ENCODE peak calls at places on chromosomes 11 and 22, in nine cellular contexts. E is AG10803; M is fibroblast of mammary gland; P is cardiac fibroblast; G is astrocyte of the spinal cord; Z is PC-3; V is GM12878; C is fibroblast of lung; R is CD8-positive, alpha-beta T cell. Q is an unnamed sample.

GRCh38 chr11:3227568-3228444 is 4.4 kb downstream of the MRGPRE start:
- DNase-seq in C (no peak), E (no peak), V (no peak), G (no peak), M (no peak), P (no peak), R (no peak), Z (no peak), Q (no peak)

GRCh38 chr11:128711136-128711535 is 17.3 kb downstream of the FLI1 start:
- DNase-seq in Z (peak; percentile 88), M (peak; percentile 72), E (peak; percentile 81), P (peak; percentile 89), R (no peak), V (no peak), C (peak; percentile 64), G (peak; percentile 84), Q (peak; percentile 54)

GRCh38 chr22:37607912-37608476 is 640 bp upstream of the GGA1 start:
- DNase-seq in G (no peak), C (no peak), R (no peak), Z (no peak), V (peak; percentile 94), P (no peak), E (no peak), M (no peak), Q (no peak)

GRCh38 chr11:27857588-27857987 is 157.3 kb upstream of the BDNF start:
- DNase-seq in P (no peak), R (no peak), C (no peak), Z (no peak), G (no peak), V (no peak), E (no peak), M (no peak), Q (no peak)

GRCh38 chr11:32451808-32452207 is 16.5 kb upstream of the WT1 start:
- DNase-seq in M (peak; percentile 15), G (no peak), E (no peak), C (no peak), R (no peak), Z (no peak), P (peak; percentile 86), V (no peak), Q (no peak)

GRCh38 chr11:106495046-106495445 is 417.6 kb downstream of the AASDHPPT start:
- DNase-seq in C (peak; percentile 28), P (peak; percentile 37), V (no peak), Z (peak; percentile 93), M (peak; percentile 45), R (no peak), G (no peak), E (peak; percentile 51), Q (no peak)

GRCh38 chr11:77193915-77194830 is 66.1 kb downstream of the MYO7A start:
- DNase-seq in P (no peak), C (no peak), G (no peak), R (no peak), M (no peak), V (no peak), E (no peak), Z (no peak), Q (no peak)

GRCh38 chr11:71240865-71241691 is 11.3 kb downstream of the SHANK2 start:
- DNase-seq in E (peak; percentile 76), C (peak; percentile 90), M (peak; percentile 93), Z (no peak), V (peak; percentile 38), P (peak; percentile 82), G (peak; percentile 78), R (no peak), Q (peak; percentile 59)

GRCh38 chr11:126613272-126613671 is 257.8 kb downstream of the ST3GAL4 start:
- DNase-seq in G (no peak), P (no peak), M (no peak), C (no peak), R (no peak), V (no peak), E (no peak), Z (no peak), Q (no peak)

GRCh38 chr11:8286886-8287285 is 23.2 kb upstream of the LMO1 start:
- DNase-seq in R (no peak), E (no peak), Z (no peak), G (no peak), P (no peak), M (no peak), C (no peak), V (no peak), Q (no peak)

GRCh38 chr11:16086229-16086628 is 270.1 kb downstream of the SOX6 start:
- DNase-seq in G (no peak), E (no peak), P (no peak), M (no peak), C (no peak), R (no peak), Z (no peak), V (no peak), Q (no peak)

GRCh38 chr11:130634981-130635473 is 186.6 kb downstream of the ADAMTS15 start:
- DNase-seq in E (peak; percentile 67), Z (peak; percentile 98), C (peak; percentile 56), G (peak; percentile 90), V (no peak), P (peak; percentile 74), M (peak; percentile 86), R (no peak), Q (no peak)

GRCh38 chr22:24146791-24147353 is 34.4 kb upstream of the SUSD2 start:
- DNase-seq in Z (no peak), C (peak; percentile 93), P (peak; percentile 58), M (peak; percentile 77), G (peak; percentile 85), E (peak; percentile 88), V (no peak), R (no peak), Q (no peak)

GRCh38 chr11:1078191-1078601 is 3.5 kb downstream of the MUC2 start:
- DNase-seq in E (no peak), Z (no peak), C (no peak), G (no peak), M (no peak), V (no peak), P (no peak), R (no peak), Q (no peak)

GRCh38 chr11:118674094-118674460 is 5.4 kb downstream of the TREH start:
- DNase-seq in R (no peak), M (no peak), P (no peak), V (no peak), E (no peak), G (no peak), Z (no peak), C (no peak), Q (no peak)

GRCh38 chr11:118670063-118670462 is 9.4 kb downstream of the TREH start:
- DNase-seq in E (no peak), P (no peak), V (no peak), M (no peak), Z (no peak), R (no peak), G (no peak), C (no peak), Q (no peak)

GRCh38 chr11:118671254-118671653 is 8.2 kb downstream of the TREH start:
- DNase-seq in G (no peak), E (no peak), M (no peak), P (no peak), Z (no peak), R (no peak), V (no peak), C (no peak), Q (no peak)

GRCh38 chr11:118673361-118674093 is 5.9 kb downstream of the TREH start:
- DNase-seq in Z (no peak), V (no peak), G (no peak), P (no peak), E (no peak), M (no peak), R (no peak), C (no peak), Q (no peak)

DNA sequence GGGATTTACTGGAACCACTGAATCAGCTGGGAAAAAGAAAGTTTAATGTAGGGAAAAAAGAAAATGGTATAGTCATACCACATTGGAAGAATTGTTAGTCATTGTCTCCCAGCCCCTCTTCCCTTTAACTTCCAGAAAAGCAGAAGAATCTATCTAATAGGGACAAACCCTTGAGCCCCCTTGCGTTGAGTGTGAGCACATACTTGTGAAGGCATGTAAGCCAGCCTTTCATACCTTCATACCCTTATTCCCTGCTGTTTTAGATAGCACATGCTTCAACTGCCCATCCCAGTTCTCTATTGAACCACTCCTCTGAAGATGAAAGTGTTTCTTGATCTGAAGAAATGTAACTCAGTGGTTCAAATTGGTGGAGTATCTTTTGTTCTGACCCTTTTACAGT is 6.6 kb downstream of the TREH start:
- DNase-seq in Z (peak; percentile 50), R (no peak), M (no peak), G (no peak), C (no peak), P (no peak), E (no peak), V (no peak), Q (no peak)
- TF ChIP-seq CTCF in Z (peak; percentile 53), R (no peak), M (peak; percentile 19), G (no peak), C (no peak), P (no peak), E (peak; percentile 30), V (no peak), Q (no peak)

GRCh38 chr11:47377571-47378010 is 756 bp downstream of the SPI1 start:
- DNase-seq in C (no peak), Z (no peak), P (no peak), V (no peak), G (no peak), M (no peak), E (no peak), R (no peak), Q (no peak)

GRCh38 chr11:47378836-47379170 is 456 bp upstream of the SPI1 start:
- DNase-seq in M (no peak), E (no peak), P (no peak), Z (no peak), V (no peak), C (no peak), R (no peak), G (no peak), Q (no peak)

GRCh38 chr11:47379317-47379716 is 970 bp upstream of the SPI1 start:
- DNase-seq in G (no peak), Z (no peak), R (no peak), P (no peak), M (no peak), E (no peak), V (no peak), C (no peak), Q (no peak)

GRCh38 chr11:47376543-47377371 is 1.6 kb downstream of the SPI1 start:
- DNase-seq in G (no peak), R (no peak), P (peak; percentile 12), V (no peak), E (no peak), C (no peak), Z (no peak), M (peak; percentile 22), Q (no peak)

GRCh38 chr11:47378011-47378835 is at the start of gene SPI1:
- DNase-seq in V (peak; percentile 41), Z (no peak), E (no peak), G (no peak), C (no peak), M (no peak), P (no peak), R (no peak), Q (no peak)
- H3K4me3 ChIP-seq in V (peak within 1 kb of the TSS; percentile 80), Z (no peak within 1 kb of the TSS), E (no peak within 1 kb of the TSS), G (no peak within 1 kb of the TSS), C (no peak within 1 kb of the TSS), M (no peak within 1 kb of the TSS), P (no peak within 1 kb of the TSS), R (no peak within 1 kb of the TSS), Q (no peak within 1 kb of the TSS)

GRCh38 chr11:102807921-102808320 is 10.0 kb upstream of the MMP1 start:
- DNase-seq in E (no peak), V (no peak), P (peak; percentile 18), G (peak; percentile 32), Z (peak; percentile 32), C (peak; percentile 31), M (peak; percentile 21), R (no peak), Q (no peak)
- TF ChIP-seq CTCF in E (no peak), V (peak; percentile 23), P (peak; percentile 41), G (peak; percentile 48), Z (peak; percentile 57), C (no peak), M (peak; percentile 32), R (no peak), Q (peak; percentile 30)

GRCh38 chr11:72918825-72919224 is 104.6 kb downstream of the ATG16L2 start:
- DNase-seq in E (peak; percentile 17), M (peak; percentile 31), R (no peak), P (no peak), Z (no peak), G (no peak), V (no peak), C (no peak), Q (no peak)
- H3K4me3 ChIP-seq in E (no peak overlapping the region), M (no peak overlapping the region), R (no peak overlapping the region), P (no peak overlapping the region), Z (no peak overlapping the region), G (no peak overlapping the region), V (no peak overlapping the region), C (no peak overlapping the region), Q (no peak overlapping the region)